ENCODE peak calls at places on chromosomes 3 and 15, in six cellular contexts. J, Y, H, F, Z and M are unnamed samples.

GRCh38 chr3:149245738-149246451 is 24.3 kb upstream of the CP start:
- DNase-seq in Y (no peak), H (no peak), J (no peak), Z (no peak), F (no peak), M (no peak)

GRCh38 chr3:48474619-48475018 is 28.1 kb downstream of the ATRIP start:
- DNase-seq in Y (no peak), J (no peak), H (no peak), Z (peak; percentile 28), F (no peak), M (no peak)

GRCh38 chr3:50155891-50156290 is 767 bp downstream of the SEMA3F start:
- DNase-seq in Z (no peak), Y (no peak), F (no peak), H (no peak), J (no peak), M (no peak)

GRCh38 chr15:31525296-31525695 is 198.7 kb downstream of the KLF13 start:
- DNase-seq in Z (no peak), F (no peak), H (no peak), Y (no peak), J (no peak), M (no peak)

GRCh38 chr3:171615281-171615680 is 155.1 kb upstream of the TNIK start:
- DNase-seq in Z (no peak), H (no peak), J (no peak), F (no peak), Y (no peak), M (no peak)

GRCh38 chr3:33975463-33975862 is 177.0 kb downstream of the PDCD6IP start:
- DNase-seq in H (no peak), F (no peak), Y (no peak), Z (no peak), J (no peak), M (no peak)

GRCh38 chr3:135392151-135392550 is 573.4 kb upstream of the PPP2R3A start:
- DNase-seq in J (no peak), H (no peak), F (no peak), Y (no peak), Z (no peak), M (no peak)

GRCh38 chr15:94523873-94524272 is 292.5 kb downstream of the MCTP2 start:
- DNase-seq in H (no peak), Y (no peak), J (no peak), F (no peak), Z (no peak), M (no peak)

GRCh38 chr3:197511130-197511529 is 44.6 kb downstream of the BDH1 start:
- DNase-seq in Z (no peak), F (no peak), H (no peak), J (no peak), Y (no peak), M (no peak)

GRCh38 chr15:53693729-53694533 is 65.5 kb downstream of the WDR72 start:
- DNase-seq in Y (no peak), Z (peak; percentile 77), H (no peak), F (no peak), J (peak; percentile 23), M (no peak)

GRCh38 chr3:63328386-63328785 is 50.3 kb downstream of the SYNPR start:
- DNase-seq in J (peak; percentile 20), H (no peak), Z (no peak), Y (no peak), F (no peak), M (no peak)

GRCh38 chr15:71435552-71435951 is 320.3 kb downstream of the THSD4 start:
- DNase-seq in Y (no peak), H (no peak), J (no peak), F (no peak), Z (no peak), M (no peak)

GRCh38 chr15:90097475-90097874 is 4.8 kb downstream of the IDH2 start:
- DNase-seq in J (no peak), F (no peak), Z (no peak), Y (no peak), H (no peak), M (no peak)

DNA sequence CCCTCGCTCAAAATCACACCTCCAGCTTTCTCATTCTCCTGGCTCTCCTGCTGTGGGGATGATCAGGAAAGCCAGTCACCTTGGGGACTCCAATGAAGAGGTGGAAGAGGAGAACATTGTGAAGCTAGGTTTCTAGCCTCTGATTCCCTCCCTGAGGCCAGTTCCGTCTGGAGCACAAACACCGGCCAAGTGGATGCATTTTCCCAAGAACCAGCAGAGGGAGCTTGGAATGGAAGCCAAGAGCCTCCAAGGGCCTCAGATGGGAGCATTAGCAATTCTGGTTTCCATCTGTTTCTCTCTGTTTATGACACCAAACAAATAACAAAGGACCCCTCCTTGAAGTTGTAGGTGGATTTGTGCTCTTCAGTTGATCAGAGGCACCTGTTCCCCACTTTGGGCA is 40.6 kb upstream of the NMNAT3 start:
- DNase-seq in Z (no peak), Y (peak; percentile 33), H (peak; percentile 26), F (peak; percentile 69), J (peak; percentile 26), M (no peak)
- TF ChIP-seq CTCF in Z (no peak), Y (peak; percentile 38), H (peak; percentile 12), F (peak; percentile 90), J (peak; percentile 48), M (peak; percentile 83)

GRCh38 chr3:127801914-127802313 is 20.4 kb downstream of the MGLL start:
- DNase-seq in F (no peak), H (no peak), Z (no peak), J (no peak), Y (no peak), M (no peak)

GRCh38 chr3:127798716-127799115 is 23.6 kb downstream of the MGLL start:
- DNase-seq in F (no peak), Z (no peak), H (no peak), Y (no peak), J (no peak), M (no peak)

GRCh38 chr3:127802620-127803019 is 19.7 kb downstream of the MGLL start:
- DNase-seq in H (no peak), J (no peak), Z (no peak), Y (no peak), F (no peak), M (no peak)

GRCh38 chr3:127799476-127800222 is 22.7 kb downstream of the MGLL start:
- DNase-seq in Y (no peak), H (peak; percentile 53), F (no peak), Z (no peak), J (no peak), M (no peak)

GRCh38 chr3:127800508-127800907 is 21.8 kb downstream of the MGLL start:
- DNase-seq in Z (no peak), F (no peak), Y (no peak), J (no peak), H (no peak), M (no peak)
- TF ChIP-seq CTCF in Z (no peak), F (no peak), Y (no peak), J (no peak), H (no peak), M (no peak)

GRCh38 chr3:54427951-54428871 is 305.9 kb downstream of the CACNA2D3 start:
- DNase-seq in H (peak; percentile 36), Y (peak; percentile 15), Z (peak; percentile 72), J (peak; percentile 44), F (peak; percentile 58), M (no peak)

GRCh38 chr3:54432975-54433374 is 310.6 kb downstream of the CACNA2D3 start:
- DNase-seq in Z (no peak), F (no peak), Y (no peak), J (no peak), H (no peak), M (no peak)

GRCh38 chr3:54434761-54435160 is 312.4 kb downstream of the CACNA2D3 start:
- DNase-seq in H (no peak), Z (no peak), J (no peak), Y (no peak), F (no peak), M (no peak)

GRCh38 chr3:54433846-54434245 is 311.5 kb downstream of the CACNA2D3 start:
- DNase-seq in H (peak; percentile 13), J (no peak), Z (no peak), Y (no peak), F (peak; percentile 34), M (no peak)
- TF ChIP-seq CTCF in H (peak; percentile 17), J (no peak), Z (no peak), Y (no peak), F (peak; percentile 54), M (no peak)

GRCh38 chr3:3015472-3016089 is 94.6 kb downstream of the IL5RA start:
- DNase-seq in H (peak; percentile 8), Y (no peak), J (no peak), F (no peak), Z (no peak), M (no peak)

GRCh38 chr3:3013299-3013698 is 96.9 kb downstream of the IL5RA start:
- DNase-seq in F (no peak), H (no peak), J (no peak), Z (no peak), Y (no peak), M (no peak)
- TF ChIP-seq CTCF in F (no peak), H (no peak), J (no peak), Z (no peak), Y (no peak), M (no peak)

DNA sequence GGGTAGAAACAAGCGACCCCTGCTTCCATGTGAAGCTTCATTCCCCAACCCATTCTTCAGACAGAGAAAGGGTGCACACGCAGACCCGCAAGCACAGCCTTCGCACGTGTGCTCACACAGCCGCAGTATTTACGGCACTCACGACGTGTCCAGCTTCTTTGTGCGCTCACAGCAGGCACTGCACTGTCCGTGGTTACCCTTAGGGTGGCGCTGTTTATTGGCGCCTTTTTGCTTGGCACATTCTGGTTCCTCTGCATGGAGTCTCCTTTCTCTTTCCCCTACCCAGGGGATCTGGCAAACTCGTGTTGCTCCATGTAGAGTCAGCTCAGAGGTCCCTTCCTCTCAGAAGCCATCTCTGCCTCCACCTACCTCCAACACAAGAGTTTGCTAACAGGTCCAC is 115.1 kb downstream of the SLCO3A1 start:
- DNase-seq in Z (no peak), H (no peak), Y (no peak), F (no peak), J (no peak), M (no peak)
- TF ChIP-seq CTCF in Z (no peak), H (no peak), Y (no peak), F (peak; percentile 27), J (no peak), M (no peak)

DNA sequence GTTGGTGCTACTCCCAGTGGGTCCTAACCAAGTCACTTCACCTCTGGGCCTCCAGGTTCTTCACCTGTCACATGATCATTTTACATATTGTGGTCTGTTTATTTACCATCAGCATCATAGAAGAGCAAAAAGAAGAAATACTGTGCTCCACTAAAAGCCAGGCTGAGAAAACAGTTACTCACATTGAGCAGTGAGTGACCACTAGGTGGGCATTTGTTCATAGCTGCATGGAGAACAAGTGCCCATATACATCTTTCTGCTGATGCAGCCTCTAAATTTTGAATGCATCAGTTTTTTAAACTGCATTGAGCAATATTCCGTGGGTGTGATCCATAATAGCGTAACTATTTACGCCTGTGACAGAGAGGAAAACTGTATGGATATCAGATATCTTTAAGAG is 76.2 kb downstream of the DCUN1D1 start:
- DNase-seq in J (no peak), Z (no peak), Y (no peak), H (no peak), F (no peak), M (no peak)
- TF ChIP-seq CTCF in J (no peak), Z (no peak), Y (no peak), H (no peak), F (peak; percentile 40), M (peak; percentile 48)